ENCODE peak calls at places on chromosomes 7 and 10, in nine cellular contexts. M is endothelial cell of umbilical vein; K is tibial artery; L is transverse colon; J is effector memory CD4-positive, alpha-beta T cell; A is neuronal stem cell; R is IMR-90; I is left ventricle myocardium inferior; C is CD8-positive, alpha-beta memory T cell. O is an unnamed sample.

GRCh38 chr7:80210400-80210799 is 75.8 kb downstream of the GNAI1 start:
- DNase-seq in M (no peak), K (no peak), L (no peak), J (no peak), A (no peak), R (peak; percentile 33), I (no peak), C (no peak), O (no peak)

GRCh38 chr7:29588900-29589696 is 25.5 kb downstream of the PRR15 start:
- DNase-seq in M (peak; percentile 36), K (no peak), L (peak; percentile 53), J (no peak), A (no peak), R (peak; percentile 22), I (no peak), C (peak; percentile 6), O (peak; percentile 38)

GRCh38 chr7:157905740-157906461 is 569.1 kb downstream of the DNAJB6 start:
- DNase-seq in M (no peak), K (peak; percentile 47), L (no peak), J (no peak), A (no peak), R (no peak), I (peak; percentile 52), C (no peak), O (peak; percentile 66)

GRCh38 chr10:129918401-129918800 is 45.7 kb downstream of the EBF3 start:
- DNase-seq in M (no peak), K (peak; percentile 35), L (no peak), J (no peak), A (no peak), R (no peak), I (no peak), C (no peak), O (no peak)

GRCh38 chr7:134451656-134452055 is 7.2 kb downstream of the AKR1B1 start:
- DNase-seq in M (no peak), K (no peak), L (no peak), J (no peak), A (no peak), R (no peak), I (no peak), C (no peak), O (no peak)

GRCh38 chr7:107233174-107233573 is 64.4 kb downstream of the HBP1 start:
- DNase-seq in M (no peak), K (no peak), L (no peak), J (no peak), A (no peak), R (no peak), I (no peak), C (no peak), O (no peak)

GRCh38 chr7:68691261-68692216 is 906.7 kb upstream of the AUTS2 start:
- DNase-seq in M (no peak), K (no peak), L (no peak), J (no peak), A (no peak), R (peak; percentile 90), I (no peak), C (no peak), O (no peak)

GRCh38 chr10:114404171-114405010 is at the start of gene AFAP1L2:
- DNase-seq in M (no peak), K (no peak), L (peak; percentile 63), J (no peak), A (no peak), R (no peak), I (peak; percentile 50), C (no peak), O (no peak)

GRCh38 chr10:79422178-79422892 is 23.1 kb downstream of the ZCCHC24 start:
- DNase-seq in M (no peak), K (no peak), L (no peak), J (no peak), A (no peak), R (peak; percentile 96), I (peak; percentile 67), C (no peak), O (no peak)
- H3K4me1 ChIP-seq in M (no peaks in the 10 kb centered on the region), K (no peaks in the 10 kb centered on the region), L (peaks cover 31% of the 10 kb centered on the region), J (no peaks in the 10 kb centered on the region), A (peaks cover 4% of the 10 kb centered on the region), R (peaks cover 45% of the 10 kb centered on the region), I (peaks cover 26% of the 10 kb centered on the region), C (no peaks in the 10 kb centered on the region), O (no peaks in the 10 kb centered on the region)

GRCh38 chr7:149788300-149788851 is 15.0 kb upstream of the ZNF467 start:
- DNase-seq in M (no peak), K (no peak), L (no peak), J (no peak), A (no peak), R (no peak), I (no peak), C (no peak), O (no peak)

GRCh38 chr7:149785983-149786382 is 12.6 kb upstream of the ZNF467 start:
- DNase-seq in M (no peak), K (no peak), L (no peak), J (no peak), A (no peak), R (no peak), I (no peak), C (no peak), O (no peak)

GRCh38 chr7:149785402-149785801 is 12.0 kb upstream of the ZNF467 start:
- DNase-seq in M (no peak), K (no peak), L (no peak), J (no peak), A (no peak), R (no peak), I (no peak), C (no peak), O (no peak)

GRCh38 chr7:149789101-149789500 is 15.7 kb upstream of the ZNF467 start:
- DNase-seq in M (no peak), K (no peak), L (no peak), J (no peak), A (no peak), R (no peak), I (no peak), C (no peak), O (no peak)

DNA sequence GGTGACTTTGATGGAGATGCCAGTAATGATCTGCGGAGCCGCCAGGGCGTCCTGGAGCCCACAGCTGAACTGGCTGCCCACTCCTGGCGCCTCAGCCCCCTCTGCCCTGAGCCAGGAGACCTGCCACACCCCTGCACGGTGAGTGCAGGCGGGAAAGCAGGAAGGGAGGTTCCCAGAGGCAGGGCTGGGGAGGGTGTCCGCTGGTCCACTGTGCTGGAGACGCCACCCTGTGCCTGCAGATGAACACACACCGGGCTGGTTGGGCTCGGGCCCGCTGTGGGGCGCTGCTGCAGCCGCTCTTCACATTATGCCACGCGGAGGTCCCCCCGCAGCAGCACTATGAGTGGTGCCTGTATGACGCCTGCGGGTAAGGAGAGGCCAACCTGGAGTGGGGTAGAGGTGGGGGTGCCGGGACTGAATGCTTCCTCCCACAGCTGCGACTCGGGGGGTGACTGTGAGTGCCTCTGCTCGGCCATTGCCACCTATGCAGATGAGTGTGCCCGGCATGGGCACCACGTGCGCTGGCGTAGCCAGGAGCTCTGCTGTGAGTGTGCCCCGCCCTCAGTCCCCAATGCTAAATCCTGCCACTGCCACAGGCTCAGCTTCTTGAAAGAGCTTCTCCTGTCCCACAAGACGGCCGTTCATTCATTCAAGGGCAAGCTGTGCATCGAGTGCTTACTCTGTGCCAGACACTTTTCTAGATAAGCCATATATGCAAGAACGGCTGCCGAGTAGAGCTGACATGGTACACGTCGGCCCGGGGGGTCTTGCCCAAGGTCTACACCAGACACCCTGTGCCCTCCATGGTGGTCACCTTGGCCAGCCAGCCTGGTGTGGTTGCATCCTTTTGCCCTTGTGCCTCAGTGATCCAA is 14.3 kb upstream of the ZNF467 start:
- DNase-seq in M (peak; percentile 28), K (no peak), L (no peak), J (no peak), A (no peak), R (no peak), I (no peak), C (no peak), O (peak; percentile 72)
- H3K4me3 ChIP-seq in M (no peak overlapping the region), K (no peak overlapping the region), L (no peak overlapping the region), J (no peak overlapping the region), A (no peak overlapping the region), R (no peak overlapping the region), I (peak overlapping the region; percentile 27), C (no peak overlapping the region), O (no peak overlapping the region)

GRCh38 chr10:24485299-24485698 is 238.4 kb downstream of the ARHGAP21 start:
- DNase-seq in M (no peak), K (no peak), L (no peak), J (no peak), A (no peak), R (no peak), I (no peak), C (no peak), O (no peak)

GRCh38 chr10:24488631-24489030 is 235.1 kb downstream of the ARHGAP21 start:
- DNase-seq in M (no peak), K (no peak), L (peak; percentile 49), J (no peak), A (no peak), R (no peak), I (no peak), C (no peak), O (no peak)

GRCh38 chr10:24481241-24481640 is 242.4 kb downstream of the ARHGAP21 start:
- DNase-seq in M (no peak), K (no peak), L (no peak), J (no peak), A (no peak), R (no peak), I (no peak), C (no peak), O (no peak)

GRCh38 chr10:24483701-24484100 is 240.0 kb downstream of the ARHGAP21 start:
- DNase-seq in M (no peak), K (no peak), L (peak; percentile 81), J (no peak), A (peak; percentile 2), R (peak; percentile 28), I (no peak), C (no peak), O (peak; percentile 9)

GRCh38 chr10:24484771-24485170 is 238.9 kb downstream of the ARHGAP21 start:
- DNase-seq in M (no peak), K (no peak), L (no peak), J (no peak), A (no peak), R (no peak), I (no peak), C (no peak), O (no peak)
- H3K27me3 ChIP-seq in M (no peaks in the 10 kb centered on the region), K (no peaks in the 10 kb centered on the region), L (no peaks in the 10 kb centered on the region), J (no peaks in the 10 kb centered on the region), A (no peaks in the 10 kb centered on the region), R (no peaks in the 10 kb centered on the region), I (no peaks in the 10 kb centered on the region), C (no peaks in the 10 kb centered on the region), O (no peaks in the 10 kb centered on the region)

DNA sequence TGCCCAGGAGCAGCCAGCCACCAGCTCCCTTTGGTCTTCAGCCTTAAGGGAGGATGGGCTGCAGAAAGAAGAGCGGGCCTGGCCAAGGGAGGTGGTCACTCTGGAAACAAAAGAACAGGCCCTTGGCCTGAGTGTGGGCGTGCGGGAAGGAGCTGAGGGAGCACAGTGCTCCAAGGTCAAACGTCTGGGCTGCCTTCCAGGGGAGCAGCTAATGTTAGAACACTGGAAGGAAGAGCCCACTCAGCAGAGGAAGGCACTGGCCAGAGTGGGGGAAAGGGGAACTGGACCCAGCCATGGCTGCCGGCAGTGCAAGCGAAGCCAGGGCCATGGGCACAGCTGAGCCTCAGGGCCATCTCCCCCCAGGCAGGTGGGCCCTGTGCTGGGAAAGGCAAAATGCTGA is 42.7 kb downstream of the FAM53B start:
- DNase-seq in M (peak; percentile 96), K (peak; percentile 93), L (peak; percentile 69), J (no peak), A (no peak), R (peak; percentile 71), I (peak; percentile 95), C (no peak), O (no peak)
- H3K4me1 ChIP-seq in M (peaks cover 19% of the 10 kb centered on the region), K (peaks cover 3% of the 10 kb centered on the region), L (peaks cover 41% of the 10 kb centered on the region), J (peaks cover 99% of the 10 kb centered on the region), A (no peaks in the 10 kb centered on the region), R (peaks cover 17% of the 10 kb centered on the region), I (peaks cover 100% of the 10 kb centered on the region), C (peaks cover 99% of the 10 kb centered on the region), O (no peaks in the 10 kb centered on the region)

GRCh38 chr10:86955501-86956194 is 1.8 kb downstream of the MMRN2 start:
- DNase-seq in M (peak; percentile 38), K (peak; percentile 72), L (no peak), J (no peak), A (no peak), R (no peak), I (no peak), C (no peak), O (no peak)
- H3K4me3 ChIP-seq in M (peak overlapping the region; percentile 32), K (peak overlapping the region; percentile 32), L (no peak overlapping the region), J (no peak overlapping the region), A (no peak overlapping the region), R (no peak overlapping the region), I (peak overlapping the region; percentile 68), C (no peak overlapping the region), O (no peak overlapping the region)